ENCODE peak calls at places on chromosomes 4 and X, in five cellular contexts. V is CD4-positive, CD25-positive, alpha-beta regulatory T cell; K is breast epithelium; F is adrenal gland; A is ovary. Q is an unnamed sample.

GRCh38 chr4:67885727-67886126 is 1.9 kb upstream of the TMPRSS11D start:
- DNase-seq in V (no peak), K (no peak), F (no peak), A (no peak), Q (no peak)

GRCh38 chrX:3371163-3371562 is 24.7 kb upstream of the MXRA5 start:
- DNase-seq in V (no peak), K (no peak), F (no peak), A (no peak), Q (no peak)

GRCh38 chr4:5615496-5616075 is 92.8 kb downstream of the EVC2 start:
- DNase-seq in V (no peak), K (no peak), F (no peak), A (no peak), Q (no peak)

GRCh38 chr4:147717878-147718277 is 14.0 kb upstream of the ARHGAP10 start:
- DNase-seq in V (no peak), K (no peak), F (no peak), A (no peak), Q (peak)

GRCh38 chr4:7511509-7511908 is 76.8 kb upstream of the PSAPL1 start:
- DNase-seq in V (no peak), K (no peak), F (no peak), A (no peak), Q (no peak)

GRCh38 chrX:31854716-31855115 is 782.9 kb upstream of the FTHL17 start:
- DNase-seq in V (no peak), K (no peak), F (no peak), A (no peak), Q (no peak)

GRCh38 chr4:10083331-10083769 is 33.2 kb downstream of the WDR1 start:
- DNase-seq in V (no peak), K (peak), F (peak), A (no peak), Q (no peak)

GRCh38 chrX:94560930-94561329 is 886.9 kb downstream of the FAM133A start:
- DNase-seq in V (no peak), K (no peak), F (no peak), A (no peak), Q (no peak)

GRCh38 chr4:163767993-163768392 is 273.5 kb downstream of the TMA16 start:
- DNase-seq in V (no peak), K (no peak), F (no peak), A (no peak), Q (no peak)

GRCh38 chr4:141131738-141132688 is 1.3 kb downstream of the RNF150 start:
- DNase-seq in V (no peak), K (peak), F (peak), A (peak), Q (no peak)

GRCh38 chr4:153273736-153274135 is 69.5 kb downstream of the TRIM2 start:
- DNase-seq in V (no peak), K (no peak), F (no peak), A (no peak), Q (no peak)

GRCh38 chrX:56812515-56813105 is 83.6 kb downstream of the NBDY start:
- DNase-seq in V (peak), K (no peak), F (no peak), A (no peak), Q (peak)

GRCh38 chr4:80362578-80363181 is 27.1 kb downstream of the CFAP299 start:
- DNase-seq in V (peak), K (no peak), F (no peak), A (no peak), Q (peak)

GRCh38 chr4:25795566-25796454 is 67.0 kb downstream of the SEL1L3 start:
- DNase-seq in V (no peak), K (no peak), F (no peak), A (no peak), Q (no peak)

GRCh38 chrX:109310031-109310430 is 171.9 kb downstream of the GUCY2F start:
- DNase-seq in V (no peak), K (no peak), F (no peak), A (no peak), Q (no peak)

GRCh38 chr4:26583538-26583864 is 383 bp upstream of the TBC1D19 start:
- DNase-seq in V (peak), K (no peak), F (no peak), A (no peak), Q (no peak)

GRCh38 chr4:20318011-20318898 is 66.5 kb downstream of the SLIT2 start:
- DNase-seq in V (no peak), K (no peak), F (no peak), A (no peak), Q (peak)

GRCh38 chr4:137156054-137156453 is 376.2 kb downstream of the PCDH18 start:
- DNase-seq in V (no peak), K (no peak), F (no peak), A (no peak), Q (no peak)

GRCh38 chr4:176492648-176493302 is 173.0 kb downstream of the SPCS3 start:
- DNase-seq in V (no peak), K (no peak), F (no peak), A (no peak), Q (peak)

GRCh38 chr4:173793937-173794510 is 264.0 kb upstream of the HAND2 start:
- DNase-seq in V (no peak), K (no peak), F (no peak), A (no peak), Q (no peak)

GRCh38 chr4:16693641-16694040 is 204.8 kb downstream of the LDB2 start:
- DNase-seq in V (no peak), K (no peak), F (no peak), A (no peak), Q (no peak)

GRCh38 chr4:38788327-38788726 is 5.5 kb upstream of the TLR10 start:
- DNase-seq in V (no peak), K (no peak), F (no peak), A (no peak), Q (no peak)

GRCh38 chr4:182494103-182494502 is 250.9 kb downstream of the TENM3 start:
- DNase-seq in V (no peak), K (no peak), F (no peak), A (no peak), Q (peak)

GRCh38 chr4:34814266-34814665 is 1430.0 kb downstream of the ARAP2 start:
- DNase-seq in V (no peak), K (no peak), F (no peak), A (no peak), Q (no peak)

DNA sequence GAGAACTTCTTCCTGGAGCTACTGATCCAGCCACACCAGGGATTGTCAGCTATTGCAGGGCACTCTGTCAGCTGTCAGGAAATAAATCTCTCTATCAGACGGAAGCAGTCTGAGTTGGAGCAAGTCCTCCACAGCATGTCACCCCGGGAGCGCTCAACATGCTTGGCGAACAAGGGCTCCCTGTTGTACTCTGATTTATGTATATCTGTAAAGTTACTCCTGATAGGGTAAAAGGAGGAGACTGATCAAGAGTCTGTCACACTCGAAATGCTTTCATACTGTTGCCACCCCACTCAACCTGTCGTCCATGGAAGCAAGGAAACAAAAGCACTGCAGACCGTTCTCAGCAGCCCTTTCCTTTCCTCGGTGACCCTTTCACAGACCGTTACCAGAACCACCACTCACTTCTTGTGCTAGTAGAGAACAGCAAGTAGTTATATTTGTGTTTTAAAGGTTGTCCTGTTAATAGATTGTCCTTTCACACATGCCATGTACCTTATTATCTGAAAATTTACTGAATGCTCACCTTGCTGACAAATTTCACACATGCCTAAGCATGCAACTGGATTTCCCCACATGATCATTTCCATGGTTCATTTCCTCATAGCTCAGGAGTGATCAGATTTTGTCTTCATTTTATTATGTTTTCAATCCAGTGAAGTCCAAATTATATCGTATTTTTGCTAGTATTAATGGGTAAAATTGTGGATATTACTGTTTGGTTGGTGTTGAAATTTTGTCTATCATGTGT is 2108.9 kb upstream of the TENM3 start:
- DNase-seq in V (no peak), K (no peak), F (peak), A (no peak), Q (peak)
- H3K4me3 ChIP-seq in V (no peak), K (peak), F (no peak), A (no peak), Q (peak)

GRCh38 chr4:169207436-169208089 is 63.2 kb downstream of the SH3RF1 start:
- DNase-seq in V (no peak), K (no peak), F (no peak), A (no peak), Q (no peak)
- H3K4me3 ChIP-seq in V (no peak), K (no peak), F (no peak), A (no peak), Q (no peak)

DNA sequence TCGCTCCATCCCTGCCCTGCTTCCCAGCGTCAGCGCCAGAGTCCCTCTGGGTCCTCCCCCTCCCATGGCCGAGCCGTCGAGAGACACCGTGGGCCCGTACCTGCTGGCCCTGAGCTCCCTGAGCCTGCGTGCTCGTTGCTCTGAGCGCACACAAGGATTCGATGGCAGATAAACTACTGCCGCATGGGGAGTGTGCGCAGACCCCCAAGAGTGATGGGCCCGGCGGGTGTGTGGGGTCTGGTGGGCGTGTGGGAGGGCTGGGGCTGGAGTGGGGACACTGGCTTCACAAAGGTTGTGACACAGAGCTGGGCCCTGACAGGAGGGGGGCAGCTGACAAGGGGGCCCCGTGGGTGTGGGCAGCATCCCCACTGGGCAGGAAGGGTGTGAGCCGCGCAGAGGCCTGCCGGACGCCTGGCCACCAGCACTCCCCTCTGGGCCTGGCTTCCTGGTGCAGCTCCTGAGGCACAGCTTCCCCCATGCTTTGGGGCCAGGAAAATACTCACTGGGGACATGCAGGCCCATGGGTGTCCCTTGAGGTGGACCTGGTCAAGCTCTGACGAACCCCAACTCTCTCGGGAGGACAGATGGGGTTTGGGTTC is 4.8 kb upstream of the RGS12 start:
- DNase-seq in V (no peak), K (peak), F (no peak), A (no peak), Q (no peak)
- H3K4me3 ChIP-seq in V (no peak), K (no peak), F (no peak), A (no peak), Q (no peak)

GRCh38 chr4:186726150-186726439 is 2.4 kb upstream of the FAT1 start:
- DNase-seq in V (peak), K (no peak), F (no peak), A (no peak), Q (no peak)
- H3K4me3 ChIP-seq in V (no peak), K (peak), F (no peak), A (peak), Q (no peak)